ENCODE peak calls at places on chromosomes 4 and X, in five cellular contexts. One of them, this sample, is unnamed.

GRCh38 chrX:19072372-19072771 is 49.9 kb downstream of the ADGRG2 start:
- DNase-seq in PC-9: no peak
- DNase-seq in AG04450: no peak
- DNase-seq in adrenal gland: no peak
- DNase-seq in CD4-positive, alpha-beta T cell: no peak
- DNase-seq in this sample: no peak

GRCh38 chr4:101155368-101155767 is 192.0 kb downstream of the PPP3CA start:
- DNase-seq in AG04450: no peak
- DNase-seq in PC-9: no peak
- DNase-seq in CD4-positive, alpha-beta T cell: no peak
- DNase-seq in adrenal gland: no peak
- DNase-seq in this sample: no peak

GRCh38 chrX:153725039-153725831 is 579 bp downstream of the ABCD1 start:
- DNase-seq in CD4-positive, alpha-beta T cell: no peak
- DNase-seq in AG04450: no peak
- DNase-seq in PC-9: peak; percentile 19
- DNase-seq in adrenal gland: no peak
- DNase-seq in this sample: no peak

GRCh38 chr4:166252487-166253402 is 379.7 kb downstream of the TLL1 start:
- DNase-seq in AG04450: no peak
- DNase-seq in CD4-positive, alpha-beta T cell: no peak
- DNase-seq in adrenal gland: no peak
- DNase-seq in PC-9: no peak
- DNase-seq in this sample: no peak

GRCh38 chrX:149567621-149568417 is 18.1 kb upstream of the HSFX3 start:
- DNase-seq in PC-9: no peak
- DNase-seq in adrenal gland: no peak
- DNase-seq in CD4-positive, alpha-beta T cell: no peak
- DNase-seq in AG04450: no peak
- DNase-seq in this sample: no peak

GRCh38 chrX:48703642-48704481 is 7.3 kb downstream of the SUV39H1 start:
- DNase-seq in AG04450: no peak
- DNase-seq in adrenal gland: no peak
- DNase-seq in CD4-positive, alpha-beta T cell: no peak
- DNase-seq in PC-9: peak; percentile 61
- DNase-seq in this sample: peak; percentile 76

GRCh38 chrX:40845331-40845911 is 110.1 kb upstream of the MED14 start:
- DNase-seq in AG04450: peak; percentile 85
- DNase-seq in adrenal gland: peak; percentile 46
- DNase-seq in CD4-positive, alpha-beta T cell: no peak
- DNase-seq in PC-9: no peak
- DNase-seq in this sample: no peak

GRCh38 chr4:33316578-33316977 is 2596.4 kb downstream of the PCDH7 start:
- DNase-seq in AG04450: no peak
- DNase-seq in adrenal gland: no peak
- DNase-seq in PC-9: no peak
- DNase-seq in CD4-positive, alpha-beta T cell: no peak
- DNase-seq in this sample: no peak

GRCh38 chr4:57270350-57270749 is 160.2 kb upstream of the IGFBP7 start:
- DNase-seq in CD4-positive, alpha-beta T cell: no peak
- DNase-seq in PC-9: no peak
- DNase-seq in adrenal gland: peak; percentile 60
- DNase-seq in AG04450: no peak
- DNase-seq in this sample: no peak

GRCh38 chr4:147340111-147340510 is 140.8 kb upstream of the EDNRA start:
- DNase-seq in AG04450: no peak
- DNase-seq in adrenal gland: no peak
- DNase-seq in PC-9: no peak
- DNase-seq in CD4-positive, alpha-beta T cell: no peak
- DNase-seq in this sample: peak; percentile 26

GRCh38 chrX:49225858-49226257 is 7.3 kb downstream of the CACNA1F start:
- DNase-seq in adrenal gland: no peak
- DNase-seq in CD4-positive, alpha-beta T cell: no peak
- DNase-seq in PC-9: no peak
- DNase-seq in AG04450: no peak
- DNase-seq in this sample: no peak

GRCh38 chr4:26434030-26434639 is 56.1 kb downstream of the CCKAR start:
- DNase-seq in PC-9: no peak
- DNase-seq in AG04450: no peak
- DNase-seq in adrenal gland: no peak
- DNase-seq in CD4-positive, alpha-beta T cell: no peak
- DNase-seq in this sample: no peak

GRCh38 chr4:85005865-85006377 is 39.4 kb upstream of the WDFY3 start:
- DNase-seq in PC-9: no peak
- DNase-seq in AG04450: peak; percentile 63
- DNase-seq in adrenal gland: peak; percentile 57
- DNase-seq in CD4-positive, alpha-beta T cell: no peak
- DNase-seq in this sample: peak; percentile 20

GRCh38 chr4:40309250-40309774 is 25.8 kb upstream of the CHRNA9 start:
- DNase-seq in CD4-positive, alpha-beta T cell: peak; percentile 87
- DNase-seq in adrenal gland: peak; percentile 97
- DNase-seq in AG04450: peak; percentile 56
- DNase-seq in PC-9: peak; percentile 77
- DNase-seq in this sample: no peak

GRCh38 chrX:22300130-22300529 is 27.4 kb downstream of the CBLL2 start:
- DNase-seq in AG04450: no peak
- DNase-seq in PC-9: peak; percentile 33
- DNase-seq in adrenal gland: peak; percentile 59
- DNase-seq in CD4-positive, alpha-beta T cell: no peak
- DNase-seq in this sample: peak; percentile 6

GRCh38 chr4:11487876-11488545 is 59.3 kb upstream of the HS3ST1 start:
- DNase-seq in AG04450: no peak
- DNase-seq in PC-9: no peak
- DNase-seq in CD4-positive, alpha-beta T cell: no peak
- DNase-seq in adrenal gland: no peak
- DNase-seq in this sample: no peak

GRCh38 chr4:102333792-102334191 is 11.5 kb downstream of the SLC39A8 start:
- DNase-seq in PC-9: no peak
- DNase-seq in AG04450: no peak
- DNase-seq in CD4-positive, alpha-beta T cell: no peak
- DNase-seq in adrenal gland: no peak
- DNase-seq in this sample: no peak

GRCh38 chr4:150679018-150679766 is 97.2 kb downstream of the MAB21L2 start:
- DNase-seq in adrenal gland: no peak
- DNase-seq in CD4-positive, alpha-beta T cell: no peak
- DNase-seq in AG04450: no peak
- DNase-seq in PC-9: no peak
- DNase-seq in this sample: no peak

GRCh38 chrX:32408389-32408788 is 803.0 kb downstream of the DMD start:
- DNase-seq in AG04450: no peak
- DNase-seq in CD4-positive, alpha-beta T cell: no peak
- DNase-seq in adrenal gland: peak; percentile 51
- DNase-seq in PC-9: peak; percentile 0
- DNase-seq in this sample: no peak

GRCh38 chr4:121011138-121011537 is 61.2 kb downstream of the NDNF start:
- DNase-seq in adrenal gland: no peak
- DNase-seq in PC-9: no peak
- DNase-seq in AG04450: no peak
- DNase-seq in CD4-positive, alpha-beta T cell: no peak
- DNase-seq in this sample: no peak

GRCh38 chr4:40630335-40631021 is 814 bp upstream of the RBM47 start:
- DNase-seq in PC-9: peak; percentile 65
- DNase-seq in AG04450: no peak
- DNase-seq in adrenal gland: peak; percentile 78
- DNase-seq in CD4-positive, alpha-beta T cell: no peak
- DNase-seq in this sample: no peak

GRCh38 chr4:143362392-143363046 is 25.8 kb downstream of the GAB1 start:
- DNase-seq in CD4-positive, alpha-beta T cell: no peak
- DNase-seq in PC-9: no peak
- DNase-seq in AG04450: no peak
- DNase-seq in adrenal gland: no peak
- DNase-seq in this sample: no peak

GRCh38 chrX:128464091-128464490 is 411.9 kb upstream of the ACTRT1 start:
- DNase-seq in CD4-positive, alpha-beta T cell: no peak
- DNase-seq in AG04450: no peak
- DNase-seq in PC-9: no peak
- DNase-seq in adrenal gland: no peak
- DNase-seq in this sample: peak; percentile 18

GRCh38 chr4:123785515-123785914 is 388.9 kb downstream of the SPRY1 start:
- DNase-seq in CD4-positive, alpha-beta T cell: no peak
- DNase-seq in adrenal gland: no peak
- DNase-seq in PC-9: no peak
- DNase-seq in AG04450: peak; percentile 78
- DNase-seq in this sample: peak; percentile 27

GRCh38 chr4:24980064-24980690 is 50.6 kb downstream of the LGI2 start:
- DNase-seq in CD4-positive, alpha-beta T cell: peak; percentile 4
- DNase-seq in PC-9: peak; percentile 39
- DNase-seq in adrenal gland: peak; percentile 84
- DNase-seq in AG04450: peak; percentile 29
- DNase-seq in this sample: no peak

GRCh38 chrX:73401591-73402266 is 45.1 kb upstream of the CDX4 start:
- DNase-seq in adrenal gland: no peak
- DNase-seq in PC-9: no peak
- DNase-seq in AG04450: no peak
- DNase-seq in CD4-positive, alpha-beta T cell: no peak
- DNase-seq in this sample: no peak

GRCh38 chr4:74311696-74312313 is 3.5 kb downstream of the EPGN start:
- DNase-seq in adrenal gland: no peak
- DNase-seq in AG04450: peak; percentile 13
- DNase-seq in CD4-positive, alpha-beta T cell: no peak
- DNase-seq in PC-9: no peak
- DNase-seq in this sample: no peak

GRCh38 chrX:135484636-135485289 is 35.7 kb upstream of the INTS6L start:
- DNase-seq in PC-9: no peak
- DNase-seq in AG04450: no peak
- DNase-seq in CD4-positive, alpha-beta T cell: no peak
- DNase-seq in adrenal gland: peak; percentile 55
- DNase-seq in this sample: no peak

GRCh38 chr4:766152-766515 is 59.8 kb downstream of the CPLX1 start:
- DNase-seq in CD4-positive, alpha-beta T cell: no peak
- DNase-seq in PC-9: no peak
- DNase-seq in adrenal gland: peak; percentile 75
- DNase-seq in AG04450: no peak
- DNase-seq in this sample: peak; percentile 29

GRCh38 chr4:3307891-3308575 is 15.2 kb downstream of the RGS12 start:
- DNase-seq in adrenal gland: no peak
- DNase-seq in AG04450: no peak
- DNase-seq in PC-9: no peak
- DNase-seq in CD4-positive, alpha-beta T cell: no peak
- DNase-seq in this sample: no peak

GRCh38 chr4:22014222-22014741 is 65.7 kb upstream of the KCNIP4 start:
- DNase-seq in PC-9: no peak
- DNase-seq in adrenal gland: no peak
- DNase-seq in AG04450: no peak
- DNase-seq in CD4-positive, alpha-beta T cell: no peak
- DNase-seq in this sample: no peak

GRCh38 chr4:37973481-37973880 is 13.3 kb downstream of the PTTG2 start:
- DNase-seq in adrenal gland: no peak
- DNase-seq in AG04450: no peak
- DNase-seq in PC-9: no peak
- DNase-seq in CD4-positive, alpha-beta T cell: no peak
- DNase-seq in this sample: no peak

GRCh38 chr4:37977471-37978452 is 17.6 kb downstream of the PTTG2 start:
- DNase-seq in CD4-positive, alpha-beta T cell: peak; percentile 67
- DNase-seq in PC-9: peak; percentile 49
- DNase-seq in adrenal gland: peak; percentile 80
- DNase-seq in AG04450: no peak
- DNase-seq in this sample: no peak

GRCh38 chr4:37976991-37977470 is 16.8 kb downstream of the PTTG2 start:
- DNase-seq in AG04450: no peak
- DNase-seq in PC-9: peak; percentile 79
- DNase-seq in CD4-positive, alpha-beta T cell: peak; percentile 70
- DNase-seq in adrenal gland: peak; percentile 74
- DNase-seq in this sample: no peak

GRCh38 chr4:37978509-37978908 is 18.3 kb downstream of the PTTG2 start:
- DNase-seq in adrenal gland: no peak
- DNase-seq in PC-9: no peak
- DNase-seq in AG04450: no peak
- DNase-seq in CD4-positive, alpha-beta T cell: no peak
- DNase-seq in this sample: no peak

GRCh38 chr4:37976513-37976912 is 16.3 kb downstream of the PTTG2 start:
- DNase-seq in CD4-positive, alpha-beta T cell: no peak
- DNase-seq in PC-9: no peak
- DNase-seq in AG04450: no peak
- DNase-seq in adrenal gland: no peak
- DNase-seq in this sample: no peak
- H3K27ac ChIP-seq in CD4-positive, alpha-beta T cell: peak overlapping the region; percentile 46
- H3K27ac ChIP-seq in PC-9: peak overlapping the region; percentile 73
- H3K27ac ChIP-seq in AG04450: no peak overlapping the region
- H3K27ac ChIP-seq in adrenal gland: peak overlapping the region; percentile 83
- H3K27ac ChIP-seq in this sample: peak overlapping the region; percentile 70

GRCh38 chr4:89609756-89610155 is 227.2 kb downstream of the SNCA start:
- DNase-seq in adrenal gland: no peak
- DNase-seq in PC-9: no peak
- DNase-seq in CD4-positive, alpha-beta T cell: no peak
- DNase-seq in AG04450: no peak
- DNase-seq in this sample: no peak
- H3K27ac ChIP-seq in adrenal gland: no peak overlapping the region
- H3K27ac ChIP-seq in PC-9: no peak overlapping the region
- H3K27ac ChIP-seq in CD4-positive, alpha-beta T cell: no peak overlapping the region
- H3K27ac ChIP-seq in AG04450: no peak overlapping the region
- H3K27ac ChIP-seq in this sample: no peak overlapping the region

GRCh38 chrX:134315893-134316292 is 78.9 kb downstream of the CCDC160 start:
- DNase-seq in adrenal gland: no peak
- DNase-seq in PC-9: no peak
- DNase-seq in AG04450: no peak
- DNase-seq in CD4-positive, alpha-beta T cell: no peak
- DNase-seq in this sample: peak; percentile 24

DNA sequence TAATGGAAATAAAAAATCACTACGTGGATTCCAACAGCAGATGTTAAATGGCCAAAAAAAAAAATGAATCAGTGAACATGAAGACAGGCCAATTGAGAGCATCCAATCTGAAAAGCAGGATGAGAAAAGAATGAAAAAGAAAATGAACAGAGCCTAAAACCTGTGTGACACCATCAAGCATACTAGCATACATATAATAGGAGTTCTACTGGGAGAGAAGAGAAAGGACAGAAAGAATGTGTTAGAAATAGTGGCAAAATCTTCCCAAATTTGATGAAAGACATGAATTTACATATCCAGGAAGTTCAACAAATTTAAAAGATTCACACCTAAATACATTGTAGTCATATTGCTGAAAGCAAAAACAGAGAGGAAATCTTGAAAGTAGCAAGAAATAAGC is 76.4 kb downstream of the CCDC160 start:
- DNase-seq in CD4-positive, alpha-beta T cell: no peak
- DNase-seq in PC-9: no peak
- DNase-seq in AG04450: no peak
- DNase-seq in adrenal gland: no peak
- DNase-seq in this sample: no peak
- H3K27ac ChIP-seq in CD4-positive, alpha-beta T cell: no peak overlapping the region
- H3K27ac ChIP-seq in PC-9: no peak overlapping the region
- H3K27ac ChIP-seq in AG04450: no peak overlapping the region
- H3K27ac ChIP-seq in adrenal gland: no peak overlapping the region
- H3K27ac ChIP-seq in this sample: no peak overlapping the region

GRCh38 chrX:38561126-38561868 is at the start of gene TSPAN7:
- DNase-seq in CD4-positive, alpha-beta T cell: peak; percentile 72
- DNase-seq in AG04450: peak; percentile 1
- DNase-seq in PC-9: no peak
- DNase-seq in adrenal gland: peak; percentile 92
- DNase-seq in this sample: no peak
- H3K27ac ChIP-seq in CD4-positive, alpha-beta T cell: no peak within 1 kb of the TSS
- H3K27ac ChIP-seq in AG04450: no peak within 1 kb of the TSS
- H3K27ac ChIP-seq in PC-9: no peak within 1 kb of the TSS
- H3K27ac ChIP-seq in adrenal gland: peak within 1 kb of the TSS; percentile 49
- H3K27ac ChIP-seq in this sample: no peak within 1 kb of the TSS

GRCh38 chr4:186204611-186205144 is 13.3 kb downstream of the CYP4V2 start:
- DNase-seq in CD4-positive, alpha-beta T cell: no peak
- DNase-seq in adrenal gland: no peak
- DNase-seq in AG04450: no peak
- DNase-seq in PC-9: no peak
- DNase-seq in this sample: no peak
- H3K27ac ChIP-seq in CD4-positive, alpha-beta T cell: no peak overlapping the region
- H3K27ac ChIP-seq in adrenal gland: no peak overlapping the region
- H3K27ac ChIP-seq in AG04450: no peak overlapping the region
- H3K27ac ChIP-seq in PC-9: no peak overlapping the region
- H3K27ac ChIP-seq in this sample: peak overlapping the region; percentile 45

This sample was measured in epithelial cell of prostate.